ENCODE peak calls at places on chromosomes 5 and 9, in seven cellular contexts. O is heart right ventricle, Y is GM23338, L is A549, F is HuH-7.5, E is GM19239, Q is endothelial cell. G is an unnamed sample.

GRCh38 chr9:136052433-136052880 is 42.6 kb downstream of the NACC2 start:
- DNase-seq in O (no peak), Y (peak), L (peak), F (no peak), E (no peak), Q (no peak), G (no peak)

GRCh38 chr5:67395790-67396418 is 199.3 kb upstream of the CD180 start:
- DNase-seq in O (no peak), Y (peak), L (no peak), F (no peak), E (no peak), Q (no peak), G (no peak)

GRCh38 chr5:107990881-107991810 is 320.4 kb upstream of the EFNA5 start:
- DNase-seq in O (no peak), Y (no peak), L (no peak), F (no peak), E (no peak), Q (no peak), G (no peak)

GRCh38 chr5:154196955-154197652 is 6.6 kb downstream of the GALNT10 start:
- DNase-seq in O (no peak), Y (peak), L (peak), F (no peak), E (no peak), Q (no peak), G (peak)

GRCh38 chr5:166883016-166883415 is 1408.4 kb upstream of the WWC1 start:
- DNase-seq in O (no peak), Y (peak), L (peak), F (no peak), E (no peak), Q (no peak), G (peak)

GRCh38 chr9:99825158-99826046 is 3.7 kb downstream of the NR4A3 start:
- DNase-seq in O (no peak), Y (peak), L (no peak), F (no peak), E (no peak), Q (peak), G (no peak)

GRCh38 chr9:35728041-35728971 is 3.7 kb downstream of the TLN1 start:
- DNase-seq in O (peak), Y (peak), L (peak), F (peak), E (no peak), Q (peak), G (peak)

GRCh38 chr9:36862206-36863145 is 171.6 kb downstream of the PAX5 start:
- DNase-seq in O (no peak), Y (peak), L (peak), F (peak), E (no peak), Q (peak), G (peak)

GRCh38 chr5:115179068-115179958 is 9.6 kb upstream of the TRIM36 start:
- DNase-seq in O (no peak), Y (peak), L (no peak), F (peak), E (no peak), Q (peak), G (peak)

GRCh38 chr5:80487444-80487828 is 464 bp upstream of the FAM151B start:
- DNase-seq in O (no peak), Y (no peak), L (no peak), F (no peak), E (no peak), Q (peak), G (no peak)

G was measured in mesendoderm.